ENCODE peak calls at places on chromosomes 16 and 17, in ten cellular contexts. W, Z, H, K, D, P, Q, O, R and U are unnamed samples. For H3K9me3, the result is how much of the 10 kb centered on the place peaks cover.

GRCh38 chr17:41140360-41141132 is at the start of gene KRTAP4-6:
- DNase-seq in W (no peak), Z (no peak), H (no peak), K (no peak), D (no peak), P (no peak), Q (no peak), O (no peak), R (no peak), U (no peak)

GRCh38 chr16:75130150-75130771 is 13.7 kb upstream of the LDHD start:
- DNase-seq in W (no peak), Z (no peak), H (no peak), K (no peak), D (no peak), P (no peak), Q (no peak), O (no peak), R (no peak), U (peak)

GRCh38 chr17:72644481-72644880 is 448.0 kb downstream of the SLC39A11 start:
- DNase-seq in W (no peak), Z (no peak), H (no peak), K (no peak), D (no peak), P (no peak), Q (no peak), O (no peak), R (no peak), U (no peak)

GRCh38 chr16:9155876-9156275 is 64.4 kb downstream of the HAPSTR1 start:
- DNase-seq in W (no peak), Z (no peak), H (no peak), K (no peak), D (no peak), P (no peak), Q (no peak), O (no peak), R (no peak), U (no peak)

GRCh38 chr17:27668488-27668823 is 37.5 kb downstream of the LGALS9 start:
- DNase-seq in W (no peak), Z (no peak), H (no peak), K (no peak), D (no peak), P (no peak), Q (no peak), O (no peak), R (no peak), U (no peak)

GRCh38 chr16:3952342-3953131 is 72.0 kb upstream of the CREBBP start:
- DNase-seq in W (no peak), Z (no peak), H (no peak), K (peak), D (peak), P (no peak), Q (peak), O (peak), R (no peak), U (peak)

GRCh38 chr17:44074231-44074910 is 3.8 kb downstream of the G6PC3 start:
- DNase-seq in W (no peak), Z (no peak), H (no peak), K (no peak), D (no peak), P (no peak), Q (no peak), O (no peak), R (no peak), U (no peak)

GRCh38 chr16:17391715-17392114 is 79.0 kb downstream of the XYLT1 start:
- DNase-seq in W (no peak), Z (no peak), H (no peak), K (no peak), D (no peak), P (no peak), Q (no peak), O (no peak), R (no peak), U (no peak)

GRCh38 chr16:56161658-56162057 is 29.6 kb upstream of the GNAO1 start:
- DNase-seq in W (no peak), Z (no peak), H (no peak), K (no peak), D (no peak), P (no peak), Q (no peak), O (no peak), R (no peak), U (no peak)

GRCh38 chr16:29962344-29962994 is 590 bp downstream of the TMEM219 start:
- DNase-seq in W (no peak), Z (no peak), H (no peak), K (no peak), D (peak), P (peak), Q (peak), O (no peak), R (no peak), U (peak)

GRCh38 chr17:80082403-80083135 is 18.8 kb upstream of the GAA start:
- DNase-seq in W (peak), Z (peak), H (peak), K (peak), D (peak), P (peak), Q (peak), O (peak), R (no peak), U (peak)

GRCh38 chr16:86072328-86073102 is 173.6 kb downstream of the IRF8 start:
- DNase-seq in W (peak), Z (no peak), H (no peak), K (peak), D (peak), P (peak), Q (no peak), O (peak), R (no peak), U (peak)

GRCh38 chr16:23072084-23072599 is 77.1 kb downstream of the USP31 start:
- DNase-seq in W (peak), Z (peak), H (peak), K (peak), D (peak), P (no peak), Q (peak), O (peak), R (no peak), U (peak)

GRCh38 chr17:17749025-17749772 is 67.9 kb downstream of the RAI1 start:
- DNase-seq in W (no peak), Z (no peak), H (no peak), K (no peak), D (no peak), P (no peak), Q (peak), O (no peak), R (no peak), U (no peak)

GRCh38 chr17:28053725-28054124 is 11.2 kb downstream of the NLK start:
- DNase-seq in W (no peak), Z (no peak), H (no peak), K (no peak), D (no peak), P (no peak), Q (no peak), O (no peak), R (no peak), U (no peak)

GRCh38 chr17:51121620-51122472 is 1.2 kb upstream of the SPAG9 start:
- DNase-seq in W (peak), Z (peak), H (no peak), K (peak), D (peak), P (peak), Q (peak), O (peak), R (no peak), U (peak)
- H3K9me3 ChIP-seq in W (under half), Z (under half), H (under half), K (under half), D (under half), P (under half), Q (under half), O (under half), R (under half), U (under half)

GRCh38 chr16:54517181-54517580 is 230.6 kb upstream of the IRX3 start:
- DNase-seq in W (no peak), Z (no peak), H (no peak), K (no peak), D (no peak), P (no peak), Q (no peak), O (no peak), R (no peak), U (no peak)
- H3K4me3 ChIP-seq in W (no peak), Z (no peak), H (no peak), K (no peak), D (no peak), P (no peak), Q (no peak), O (no peak), R (no peak), U (no peak)

DNA sequence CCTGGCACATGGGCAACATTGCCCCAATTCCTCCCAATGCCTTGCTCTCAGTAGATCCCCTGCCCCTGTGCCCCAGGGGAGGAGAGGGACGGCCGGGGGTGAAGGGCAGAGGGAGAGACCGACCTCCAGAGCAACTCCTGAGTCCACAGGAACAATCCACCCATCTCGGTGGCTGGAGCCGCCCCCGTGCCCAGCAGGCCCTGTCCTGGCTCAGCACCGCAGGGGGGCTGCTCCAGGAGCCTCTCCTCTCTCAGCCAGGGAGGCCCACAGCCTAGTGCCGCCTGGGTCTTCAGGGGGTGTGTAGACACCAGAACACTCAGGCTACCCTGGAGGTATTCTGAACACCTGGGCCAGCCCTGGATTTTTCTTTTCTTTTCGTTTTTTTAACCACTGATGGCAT is 233.7 kb upstream of the SDK2 start:
- DNase-seq in W (no peak), Z (no peak), H (peak), K (no peak), D (no peak), P (no peak), Q (no peak), O (no peak), R (no peak), U (no peak)
- H3K9me3 ChIP-seq in W (under half), Z (under half), H (under half), K (under half), D (under half), P (under half), Q (under half), O (under half), R (under half), U (under half)

GRCh38 chr17:78971764-78972506 is 7.8 kb downstream of the LGALS3BP start:
- DNase-seq in W (no peak), Z (no peak), H (peak), K (no peak), D (no peak), P (no peak), Q (no peak), O (no peak), R (no peak), U (no peak)
- H3K4me3 ChIP-seq in W (no peak), Z (no peak), H (no peak), K (no peak), D (no peak), P (no peak), Q (no peak), O (no peak), R (no peak), U (no peak)

DNA sequence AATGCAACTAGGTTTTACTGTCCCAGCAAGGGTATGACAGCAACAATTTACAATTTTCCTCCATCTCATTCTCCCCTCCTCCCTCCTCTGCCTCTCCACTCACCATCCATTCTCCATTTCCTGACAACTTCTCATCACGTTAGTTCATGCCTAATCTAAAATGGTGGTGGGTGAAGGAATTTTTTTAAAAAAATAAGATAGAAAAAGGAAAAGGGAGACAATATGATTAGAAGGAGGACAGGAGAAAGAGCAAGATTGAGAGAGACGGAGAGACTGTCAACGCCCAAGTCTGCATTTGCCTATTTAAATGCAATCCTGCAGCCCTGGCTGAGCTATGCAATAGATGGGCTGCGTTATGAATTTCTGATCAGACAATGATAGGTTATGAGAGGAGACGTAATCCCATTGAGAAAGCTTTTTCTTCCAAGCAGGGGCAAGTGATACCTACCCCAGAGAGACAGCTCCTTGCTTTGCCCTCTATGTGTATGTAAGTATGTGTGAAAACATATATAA is 380.6 kb upstream of the PSMD7 start:
- DNase-seq in W (no peak), Z (no peak), H (no peak), K (no peak), D (no peak), P (no peak), Q (no peak), O (no peak), R (no peak), U (no peak)
- H3K9me3 ChIP-seq in W (under half), Z (under half), H (under half), K (under half), D (under half), P (under half), Q (under half), O (under half), R (under half), U (under half)

GRCh38 chr16:1342526-1343427 is 8.9 kb downstream of the TSR3 start:
- DNase-seq in W (peak), Z (peak), H (peak), K (peak), D (peak), P (peak), Q (peak), O (peak), R (peak), U (peak)
- H3K4me3 ChIP-seq in W (peak), Z (peak), H (peak), K (no peak), D (peak), P (no peak), Q (peak), O (peak), R (peak), U (no peak)

DNA sequence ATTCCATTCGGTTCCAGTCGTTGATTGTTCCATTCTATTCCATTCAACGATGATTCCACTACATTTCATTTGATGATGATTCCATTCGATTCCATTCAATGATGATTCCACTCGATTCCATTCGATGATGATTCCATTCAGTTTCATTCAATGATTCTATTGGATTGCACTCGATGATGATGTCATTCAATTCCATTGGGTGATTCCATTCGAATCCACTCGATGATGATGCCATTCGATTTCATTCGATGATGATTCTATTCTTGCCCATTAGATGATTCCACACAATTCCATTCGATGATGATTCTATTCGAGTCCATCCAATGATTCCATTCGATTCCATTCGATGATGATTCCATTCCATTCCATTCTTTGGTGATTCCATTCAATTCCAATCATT is 1283.7 kb downstream of the TP53TG3F start:
- DNase-seq in W (no peak), Z (no peak), H (no peak), K (no peak), D (no peak), P (no peak), Q (no peak), O (no peak), R (no peak), U (no peak)
- H3K9me3 ChIP-seq in W (under half), Z (under half), H (under half), K (under half), D (under half), P (under half), Q (half or more), O (half or more), R (under half), U (under half)

GRCh38 chr17:67492824-67493490 is 115.9 kb downstream of the PITPNC1 start:
- DNase-seq in W (no peak), Z (no peak), H (no peak), K (no peak), D (no peak), P (no peak), Q (no peak), O (no peak), R (no peak), U (no peak)

GRCh38 chr17:67493811-67494210 is 116.7 kb downstream of the PITPNC1 start:
- DNase-seq in W (no peak), Z (no peak), H (no peak), K (no peak), D (no peak), P (no peak), Q (no peak), O (no peak), R (no peak), U (no peak)

GRCh38 chr17:67491009-67491677 is 114.1 kb downstream of the PITPNC1 start:
- DNase-seq in W (peak), Z (no peak), H (peak), K (peak), D (peak), P (peak), Q (peak), O (peak), R (no peak), U (peak)

GRCh38 chr17:67491678-67492019 is 114.6 kb downstream of the PITPNC1 start:
- DNase-seq in W (no peak), Z (no peak), H (no peak), K (no peak), D (no peak), P (no peak), Q (no peak), O (no peak), R (no peak), U (no peak)

GRCh38 chr17:67492251-67492740 is 115.2 kb downstream of the PITPNC1 start:
- DNase-seq in W (no peak), Z (no peak), H (no peak), K (no peak), D (no peak), P (no peak), Q (no peak), O (no peak), R (no peak), U (no peak)
- H3K4me3 ChIP-seq in W (no peak), Z (no peak), H (no peak), K (no peak), D (no peak), P (no peak), Q (no peak), O (no peak), R (no peak), U (no peak)

DNA sequence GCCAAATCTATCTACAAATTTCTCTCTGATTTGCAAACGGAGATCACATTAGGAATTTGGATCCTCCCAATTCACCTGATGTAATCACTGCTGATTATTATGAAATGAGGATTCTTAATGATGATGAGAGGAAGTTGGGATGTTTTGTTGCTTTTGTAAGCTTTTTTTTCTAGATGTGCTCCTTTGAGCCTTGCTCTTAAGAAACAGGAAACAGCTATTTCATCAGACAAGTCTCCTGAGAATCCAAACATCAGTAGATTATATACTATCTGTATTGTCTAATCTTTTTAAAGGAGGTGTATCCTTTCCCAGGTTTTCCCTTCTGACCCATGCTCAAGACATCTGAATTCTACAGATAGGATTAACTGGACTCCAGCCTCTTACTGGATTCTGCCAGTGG is 73.3 kb downstream of the KIF2B start:
- DNase-seq in W (no peak), Z (no peak), H (no peak), K (no peak), D (no peak), P (no peak), Q (no peak), O (no peak), R (no peak), U (no peak)
- H3K9me3 ChIP-seq in W (under half), Z (under half), H (under half), K (under half), D (under half), P (under half), Q (under half), O (under half), R (under half), U (under half)

GRCh38 chr16:28923231-28923587 is 1.8 kb downstream of the RABEP2 start:
- DNase-seq in W (no peak), Z (no peak), H (no peak), K (no peak), D (no peak), P (no peak), Q (no peak), O (no peak), R (no peak), U (no peak)
- H3K4me3 ChIP-seq in W (no peak), Z (no peak), H (no peak), K (no peak), D (peak), P (no peak), Q (no peak), O (no peak), R (no peak), U (no peak)